ENCODE peak calls at places on chromosomes 5 and 9, in four cellular contexts. T, X, E and I are unnamed samples.

GRCh38 chr5:136016945-136017530 is 11.8 kb upstream of the TGFBI start:
- DNase-seq in T (no peak), X (no peak), E (no peak), I (no peak)

GRCh38 chr5:34598177-34598794 is 57.8 kb upstream of the RAI14 start:
- DNase-seq in T (no peak), X (no peak), E (no peak), I (no peak)

GRCh38 chr9:90107021-90107771 is 502.4 kb downstream of the GADD45G start:
- DNase-seq in T (no peak), X (no peak), E (no peak), I (no peak)

GRCh38 chr5:149664083-149664482 is 66.0 kb upstream of the PPARGC1B start:
- DNase-seq in T (no peak), X (no peak), E (no peak), I (no peak)

GRCh38 chr5:93417500-93417899 is 163.5 kb downstream of the NR2F1-AS1 start:
- DNase-seq in T (no peak), X (no peak), E (no peak), I (no peak)

GRCh38 chr5:54288568-54289217 is 21.7 kb downstream of the ARL15 start:
- DNase-seq in T (no peak), X (no peak), E (no peak), I (no peak)

GRCh38 chr5:16450163-16450562 is 15.4 kb downstream of the ZNF622 start:
- DNase-seq in T (no peak), X (no peak), E (no peak), I (no peak)

GRCh38 chr5:122151640-122152039 is 22.3 kb downstream of the ZNF474 start:
- DNase-seq in T (no peak), X (no peak), E (no peak), I (no peak)

GRCh38 chr9:93219692-93220091 is 35.8 kb downstream of the WNK2 start:
- DNase-seq in T (no peak), X (no peak), E (no peak), I (no peak)

GRCh38 chr5:42994285-42995151 is 45.6 kb downstream of the ANXA2R start:
- DNase-seq in T (peak; percentile 81), X (peak; percentile 96), E (no peak), I (peak; percentile 75)

GRCh38 chr5:14332746-14333145 is 189.6 kb downstream of the TRIO start:
- DNase-seq in T (no peak), X (no peak), E (no peak), I (no peak)

GRCh38 chr9:128438343-128439109 is 17.3 kb upstream of the ODF2 start:
- DNase-seq in T (peak; percentile 68), X (peak; percentile 87), E (no peak), I (peak; percentile 89)

GRCh38 chr9:132694144-132694543 is 23.9 kb downstream of the GTF3C4 start:
- DNase-seq in T (no peak), X (peak; percentile 27), E (no peak), I (no peak)

GRCh38 chr5:107368593-107368992 is 302.1 kb downstream of the EFNA5 start:
- DNase-seq in T (no peak), X (no peak), E (no peak), I (no peak)

GRCh38 chr5:132417010-132417439 is 47.5 kb downstream of the SLC22A5 start:
- DNase-seq in T (no peak), X (no peak), E (no peak), I (no peak)

GRCh38 chr5:178112545-178112944 is 787 bp upstream of the N4BP3 start:
- DNase-seq in T (no peak), X (no peak), E (no peak), I (no peak)

GRCh38 chr5:151155777-151156731 is 1.5 kb downstream of the ANXA6 start:
- DNase-seq in T (peak; percentile 42), X (peak; percentile 21), E (no peak), I (no peak)

GRCh38 chr5:139075066-139076050 is 122.8 kb downstream of the SIL1 start:
- DNase-seq in T (no peak), X (no peak), E (no peak), I (no peak)

GRCh38 chr5:180636403-180637075 is 12.9 kb downstream of the FLT4 start:
- DNase-seq in T (no peak), X (no peak), E (no peak), I (no peak)

GRCh38 chr9:107484117-107484723 is 5.3 kb downstream of the KLF4 start:
- DNase-seq in T (peak; percentile 68), X (peak; percentile 56), E (peak; percentile 7), I (peak; percentile 37)

GRCh38 chr5:116486588-116486987 is 88.0 kb downstream of the SEMA6A start:
- DNase-seq in T (no peak), X (no peak), E (no peak), I (no peak)

GRCh38 chr9:123016631-123017030 is 16.8 kb upstream of the GPR21 start:
- DNase-seq in T (no peak), X (no peak), E (no peak), I (no peak)

GRCh38 chr9:124212381-124213050 is 45.2 kb upstream of the NEK6 start:
- DNase-seq in T (no peak), X (no peak), E (no peak), I (no peak)

GRCh38 chr9:92820964-92821363 is 56.3 kb upstream of the BICD2 start:
- DNase-seq in T (no peak), X (no peak), E (no peak), I (no peak)

GRCh38 chr9:127828262-127829031 is 25.8 kb downstream of the FPGS start:
- DNase-seq in T (peak; percentile 83), X (peak; percentile 94), E (no peak), I (peak; percentile 59)

GRCh38 chr5:81835813-81836458 is 85.0 kb upstream of the SSBP2 start:
- DNase-seq in T (no peak), X (no peak), E (no peak), I (no peak)

GRCh38 chr5:72427488-72428437 is 79.4 kb downstream of the ZNF366 start:
- DNase-seq in T (no peak), X (no peak), E (no peak), I (no peak)

DNA sequence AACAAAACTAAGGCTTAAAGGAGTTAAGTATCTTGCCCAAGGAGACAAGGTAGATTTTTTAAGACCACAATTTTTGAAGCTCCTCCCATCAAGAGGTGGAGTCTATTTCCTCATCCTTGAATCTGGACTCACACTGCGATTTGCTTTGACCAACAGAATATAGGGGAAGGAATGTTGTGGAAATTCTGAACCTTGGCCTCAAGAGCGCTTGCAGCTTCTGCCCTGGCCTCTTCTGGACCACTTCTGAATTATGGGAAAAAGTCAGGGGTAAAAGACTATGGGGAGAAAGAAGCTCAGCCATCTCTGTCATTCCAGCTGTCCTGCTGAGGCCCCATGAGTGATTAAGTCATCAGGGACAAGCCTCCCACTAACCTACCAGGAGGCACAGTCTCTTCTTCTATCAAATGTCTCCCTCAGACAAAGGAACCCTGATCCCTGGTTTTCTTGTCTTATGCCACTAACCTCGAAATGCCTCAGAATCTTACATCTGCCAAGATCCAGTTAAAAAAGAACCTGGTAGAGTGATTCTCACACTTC is 25.9 kb downstream of the MAPKAP1 start:
- DNase-seq in T (peak; percentile 53), X (no peak), E (no peak), I (peak; percentile 18)
- TF ChIP-seq TARDBP in T (no peak), X (no peak), E (no peak), I (no peak)

DNA sequence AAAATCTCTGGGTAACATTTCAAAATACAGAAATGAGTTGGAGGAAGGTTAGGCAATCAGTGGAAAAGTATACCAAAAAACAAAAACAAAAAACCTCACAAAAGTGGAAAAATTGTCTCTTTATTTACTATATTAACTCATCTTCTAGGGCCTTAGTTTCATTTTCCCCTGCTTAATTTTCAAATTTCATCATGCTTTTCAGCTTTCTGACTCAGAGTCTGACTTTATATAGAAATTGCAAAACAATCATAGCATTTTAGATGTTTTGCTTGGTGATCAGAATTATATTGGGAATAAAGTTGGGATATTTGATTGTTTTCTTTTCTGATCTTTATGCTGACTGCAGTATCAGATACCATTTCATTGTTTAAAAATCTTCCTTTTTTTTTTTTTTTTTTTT is 257.0 kb upstream of the PRR16 start:
- DNase-seq in T (no peak), X (no peak), E (no peak), I (no peak)
- TF ChIP-seq BHLHE40 in T (no peak), X (no peak), E (no peak), I (no peak)

GRCh38 chr5:170049713-170050112 is 56.0 kb upstream of the FOXI1 start:
- DNase-seq in T (no peak), X (no peak), E (no peak), I (no peak)

GRCh38 chr5:170046221-170046620 is 59.5 kb upstream of the FOXI1 start:
- DNase-seq in T (no peak), X (no peak), E (no peak), I (no peak)
- TF ChIP-seq TARDBP in T (no peak), X (no peak), E (no peak), I (no peak)

DNA sequence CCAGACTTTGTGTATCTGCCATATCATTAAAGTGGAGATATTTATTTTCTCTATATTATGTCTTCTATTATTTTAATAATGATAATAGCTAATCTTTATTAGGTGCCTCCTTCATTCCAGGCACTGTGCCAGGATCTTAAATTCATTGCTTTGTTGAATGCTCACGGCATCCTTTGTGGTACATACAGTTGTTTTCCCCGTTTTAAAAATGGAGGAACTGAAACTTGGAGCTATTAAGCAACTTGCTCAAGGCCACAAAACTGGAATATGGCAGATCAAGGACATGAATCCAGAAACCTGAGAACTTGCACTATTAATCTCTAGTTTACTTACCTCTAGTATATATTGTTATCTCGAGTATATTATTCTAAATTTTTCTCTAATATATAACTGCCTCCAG is 41.5 kb upstream of the PPP3R2 start:
- DNase-seq in T (no peak), X (no peak), E (no peak), I (no peak)
- TF ChIP-seq BHLHE40 in T (no peak), X (no peak), E (no peak), I (no peak)